ENCODE peak calls at places on chromosome 17, in eight cellular contexts. One of them, this sample, is unnamed.

GRCh38 chr17:37212184-37212583 is 163.6 kb upstream of the C17orf78 start:
- DNase-seq in activated B cell treated with CpG ODN at 0.5 μM for 24 hours: no peak
- DNase-seq in A549: no peak
- DNase-seq in AG09309: no peak
- DNase-seq in stomach: no peak
- DNase-seq in fibroblast of villous mesenchyme: peak
- DNase-seq in ovary: no peak
- DNase-seq in cardiac fibroblast: peak
- DNase-seq in this sample: no peak

GRCh38 chr17:9115446-9116265 is 94.3 kb downstream of the NTN1 start:
- DNase-seq in activated B cell treated with CpG ODN at 0.5 μM for 24 hours: peak
- DNase-seq in A549: peak
- DNase-seq in AG09309: no peak
- DNase-seq in stomach: peak
- DNase-seq in fibroblast of villous mesenchyme: peak
- DNase-seq in ovary: peak
- DNase-seq in cardiac fibroblast: peak
- DNase-seq in this sample: no peak

GRCh38 chr17:41518789-41519449 is at the start of gene KRT15:
- DNase-seq in activated B cell treated with CpG ODN at 0.5 μM for 24 hours: no peak
- DNase-seq in A549: no peak
- DNase-seq in AG09309: no peak
- DNase-seq in stomach: no peak
- DNase-seq in fibroblast of villous mesenchyme: no peak
- DNase-seq in ovary: no peak
- DNase-seq in cardiac fibroblast: peak
- DNase-seq in this sample: no peak

GRCh38 chr17:28634211-28634865 is 10.6 kb downstream of the BLTP2 start:
- DNase-seq in activated B cell treated with CpG ODN at 0.5 μM for 24 hours: no peak
- DNase-seq in A549: no peak
- DNase-seq in AG09309: no peak
- DNase-seq in stomach: no peak
- DNase-seq in fibroblast of villous mesenchyme: no peak
- DNase-seq in ovary: no peak
- DNase-seq in cardiac fibroblast: no peak
- DNase-seq in this sample: no peak

GRCh38 chr17:37458805-37459204 is 30.9 kb upstream of the DUSP14 start:
- DNase-seq in activated B cell treated with CpG ODN at 0.5 μM for 24 hours: no peak
- DNase-seq in A549: no peak
- DNase-seq in AG09309: no peak
- DNase-seq in stomach: no peak
- DNase-seq in fibroblast of villous mesenchyme: peak
- DNase-seq in ovary: no peak
- DNase-seq in cardiac fibroblast: peak
- DNase-seq in this sample: no peak

GRCh38 chr17:38922538-38923291 is 2.7 kb upstream of the LASP1NB start:
- DNase-seq in activated B cell treated with CpG ODN at 0.5 μM for 24 hours: no peak
- DNase-seq in A549: no peak
- DNase-seq in AG09309: peak
- DNase-seq in stomach: peak
- DNase-seq in fibroblast of villous mesenchyme: peak
- DNase-seq in ovary: peak
- DNase-seq in cardiac fibroblast: peak
- DNase-seq in this sample: no peak

GRCh38 chr17:74211929-74212261 is 1.5 kb upstream of the TTYH2 start:
- DNase-seq in activated B cell treated with CpG ODN at 0.5 μM for 24 hours: no peak
- DNase-seq in A549: no peak
- DNase-seq in AG09309: no peak
- DNase-seq in stomach: no peak
- DNase-seq in fibroblast of villous mesenchyme: no peak
- DNase-seq in ovary: no peak
- DNase-seq in cardiac fibroblast: peak
- DNase-seq in this sample: no peak

GRCh38 chr17:42843358-42843934 is 934 bp upstream of the AOC2 start:
- DNase-seq in activated B cell treated with CpG ODN at 0.5 μM for 24 hours: no peak
- DNase-seq in A549: peak
- DNase-seq in AG09309: peak
- DNase-seq in stomach: no peak
- DNase-seq in fibroblast of villous mesenchyme: peak
- DNase-seq in ovary: no peak
- DNase-seq in cardiac fibroblast: peak
- DNase-seq in this sample: no peak

GRCh38 chr17:62968445-62968923 is 2.4 kb downstream of the TANC2 start:
- DNase-seq in activated B cell treated with CpG ODN at 0.5 μM for 24 hours: no peak
- DNase-seq in A549: peak
- DNase-seq in AG09309: peak
- DNase-seq in stomach: peak
- DNase-seq in fibroblast of villous mesenchyme: peak
- DNase-seq in ovary: no peak
- DNase-seq in cardiac fibroblast: peak
- DNase-seq in this sample: no peak

GRCh38 chr17:27338536-27338985 is 44.6 kb downstream of the WSB1 start:
- DNase-seq in activated B cell treated with CpG ODN at 0.5 μM for 24 hours: no peak
- DNase-seq in A549: no peak
- DNase-seq in AG09309: no peak
- DNase-seq in stomach: no peak
- DNase-seq in fibroblast of villous mesenchyme: no peak
- DNase-seq in ovary: no peak
- DNase-seq in cardiac fibroblast: no peak
- DNase-seq in this sample: no peak

GRCh38 chr17:28370035-28370743 is at the start of gene VTN:
- DNase-seq in activated B cell treated with CpG ODN at 0.5 μM for 24 hours: no peak
- DNase-seq in A549: peak
- DNase-seq in AG09309: peak
- DNase-seq in stomach: peak
- DNase-seq in fibroblast of villous mesenchyme: peak
- DNase-seq in ovary: no peak
- DNase-seq in cardiac fibroblast: no peak
- DNase-seq in this sample: peak

GRCh38 chr17:34308376-34308775 is 10.9 kb upstream of the CCL8 start:
- DNase-seq in activated B cell treated with CpG ODN at 0.5 μM for 24 hours: no peak
- DNase-seq in A549: no peak
- DNase-seq in AG09309: no peak
- DNase-seq in stomach: no peak
- DNase-seq in fibroblast of villous mesenchyme: no peak
- DNase-seq in ovary: no peak
- DNase-seq in cardiac fibroblast: peak
- DNase-seq in this sample: no peak

GRCh38 chr17:27244019-27244418 is 49.9 kb upstream of the WSB1 start:
- DNase-seq in activated B cell treated with CpG ODN at 0.5 μM for 24 hours: no peak
- DNase-seq in A549: no peak
- DNase-seq in AG09309: no peak
- DNase-seq in stomach: no peak
- DNase-seq in fibroblast of villous mesenchyme: no peak
- DNase-seq in ovary: no peak
- DNase-seq in cardiac fibroblast: no peak
- DNase-seq in this sample: no peak

GRCh38 chr17:48104440-48104839 is 3.1 kb upstream of the SNX11 start:
- DNase-seq in activated B cell treated with CpG ODN at 0.5 μM for 24 hours: no peak
- DNase-seq in A549: no peak
- DNase-seq in AG09309: no peak
- DNase-seq in stomach: no peak
- DNase-seq in fibroblast of villous mesenchyme: no peak
- DNase-seq in ovary: no peak
- DNase-seq in cardiac fibroblast: no peak
- DNase-seq in this sample: no peak

GRCh38 chr17:48103379-48103715 is 2.1 kb upstream of the CBX1 start:
- DNase-seq in activated B cell treated with CpG ODN at 0.5 μM for 24 hours: no peak
- DNase-seq in A549: no peak
- DNase-seq in AG09309: no peak
- DNase-seq in stomach: no peak
- DNase-seq in fibroblast of villous mesenchyme: no peak
- DNase-seq in ovary: no peak
- DNase-seq in cardiac fibroblast: no peak
- DNase-seq in this sample: no peak

GRCh38 chr17:48110722-48111121 is 3.2 kb downstream of the SNX11 start:
- DNase-seq in activated B cell treated with CpG ODN at 0.5 μM for 24 hours: no peak
- DNase-seq in A549: no peak
- DNase-seq in AG09309: no peak
- DNase-seq in stomach: no peak
- DNase-seq in fibroblast of villous mesenchyme: no peak
- DNase-seq in ovary: no peak
- DNase-seq in cardiac fibroblast: no peak
- DNase-seq in this sample: no peak

GRCh38 chr17:48106802-48107136 is 797 bp upstream of the SNX11 start:
- DNase-seq in activated B cell treated with CpG ODN at 0.5 μM for 24 hours: no peak
- DNase-seq in A549: no peak
- DNase-seq in AG09309: no peak
- DNase-seq in stomach: no peak
- DNase-seq in fibroblast of villous mesenchyme: no peak
- DNase-seq in ovary: no peak
- DNase-seq in cardiac fibroblast: no peak
- DNase-seq in this sample: no peak

GRCh38 chr17:48107137-48108055 is at the start of gene SNX11:
- DNase-seq in activated B cell treated with CpG ODN at 0.5 μM for 24 hours: peak
- DNase-seq in A549: peak
- DNase-seq in AG09309: no peak
- DNase-seq in stomach: peak
- DNase-seq in fibroblast of villous mesenchyme: peak
- DNase-seq in ovary: peak
- DNase-seq in cardiac fibroblast: peak
- DNase-seq in this sample: peak
- TF ChIP-seq CTCF in activated B cell treated with CpG ODN at 0.5 μM for 24 hours: no peak
- TF ChIP-seq CTCF in A549: no peak
- TF ChIP-seq CTCF in AG09309: no peak
- TF ChIP-seq CTCF in stomach: no peak
- TF ChIP-seq CTCF in fibroblast of villous mesenchyme: no peak
- TF ChIP-seq CTCF in ovary: peak
- TF ChIP-seq CTCF in cardiac fibroblast: peak
- TF ChIP-seq CTCF in this sample: no peak

GRCh38 chr17:68776451-68776850 is 175.3 kb upstream of the FAM20A start:
- DNase-seq in activated B cell treated with CpG ODN at 0.5 μM for 24 hours: no peak
- DNase-seq in A549: no peak
- DNase-seq in AG09309: no peak
- DNase-seq in stomach: no peak
- DNase-seq in fibroblast of villous mesenchyme: no peak
- DNase-seq in ovary: no peak
- DNase-seq in cardiac fibroblast: no peak
- DNase-seq in this sample: no peak

GRCh38 chr17:68777856-68778694 is 176.9 kb upstream of the FAM20A start:
- DNase-seq in activated B cell treated with CpG ODN at 0.5 μM for 24 hours: no peak
- DNase-seq in A549: no peak
- DNase-seq in AG09309: no peak
- DNase-seq in stomach: peak
- DNase-seq in fibroblast of villous mesenchyme: no peak
- DNase-seq in ovary: no peak
- DNase-seq in cardiac fibroblast: no peak
- DNase-seq in this sample: no peak

GRCh38 chr17:68775969-68776368 is 174.8 kb upstream of the FAM20A start:
- DNase-seq in activated B cell treated with CpG ODN at 0.5 μM for 24 hours: no peak
- DNase-seq in A549: no peak
- DNase-seq in AG09309: no peak
- DNase-seq in stomach: no peak
- DNase-seq in fibroblast of villous mesenchyme: no peak
- DNase-seq in ovary: no peak
- DNase-seq in cardiac fibroblast: no peak
- DNase-seq in this sample: no peak

GRCh38 chr17:68778726-68779125 is 176.5 kb downstream of the ABCA8 start:
- DNase-seq in activated B cell treated with CpG ODN at 0.5 μM for 24 hours: no peak
- DNase-seq in A549: no peak
- DNase-seq in AG09309: no peak
- DNase-seq in stomach: no peak
- DNase-seq in fibroblast of villous mesenchyme: no peak
- DNase-seq in ovary: no peak
- DNase-seq in cardiac fibroblast: no peak
- DNase-seq in this sample: no peak

DNA sequence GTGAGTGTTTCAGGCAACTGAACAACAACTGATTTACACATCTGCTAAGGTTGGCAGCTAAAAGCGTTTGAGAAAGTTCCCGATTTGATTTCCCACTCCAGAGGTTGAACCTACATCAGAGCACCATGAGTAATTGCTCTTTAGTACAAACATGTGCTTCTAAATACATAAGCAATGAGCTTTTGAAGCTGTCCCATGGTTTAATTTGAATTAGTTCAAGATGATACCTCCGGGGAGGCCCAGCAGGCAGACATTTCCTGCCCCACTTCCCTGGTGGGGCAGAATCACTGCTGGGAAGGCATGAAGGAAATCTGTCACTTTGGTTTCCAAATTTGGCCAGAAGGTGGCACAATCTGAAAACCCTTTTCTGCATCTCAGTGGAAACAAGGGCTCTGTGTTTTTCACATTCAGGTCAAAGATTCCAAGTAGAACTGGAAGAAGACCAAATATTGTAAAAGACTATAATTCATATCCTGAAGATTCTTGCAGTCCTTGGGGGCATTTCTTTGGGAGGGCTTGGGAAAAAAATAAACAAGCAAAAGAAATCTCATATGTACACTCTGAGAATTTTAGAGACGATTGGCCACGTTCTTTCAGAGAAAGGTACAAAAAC is 176.2 kb upstream of the FAM20A start:
- DNase-seq in activated B cell treated with CpG ODN at 0.5 μM for 24 hours: no peak
- DNase-seq in A549: peak
- DNase-seq in AG09309: no peak
- DNase-seq in stomach: peak
- DNase-seq in fibroblast of villous mesenchyme: peak
- DNase-seq in ovary: peak
- DNase-seq in cardiac fibroblast: peak
- DNase-seq in this sample: peak
- TF ChIP-seq CTCF in activated B cell treated with CpG ODN at 0.5 μM for 24 hours: peak
- TF ChIP-seq CTCF in A549: peak
- TF ChIP-seq CTCF in AG09309: peak
- TF ChIP-seq CTCF in stomach: peak
- TF ChIP-seq CTCF in fibroblast of villous mesenchyme: peak
- TF ChIP-seq CTCF in ovary: peak
- TF ChIP-seq CTCF in cardiac fibroblast: peak
- TF ChIP-seq CTCF in this sample: peak

DNA sequence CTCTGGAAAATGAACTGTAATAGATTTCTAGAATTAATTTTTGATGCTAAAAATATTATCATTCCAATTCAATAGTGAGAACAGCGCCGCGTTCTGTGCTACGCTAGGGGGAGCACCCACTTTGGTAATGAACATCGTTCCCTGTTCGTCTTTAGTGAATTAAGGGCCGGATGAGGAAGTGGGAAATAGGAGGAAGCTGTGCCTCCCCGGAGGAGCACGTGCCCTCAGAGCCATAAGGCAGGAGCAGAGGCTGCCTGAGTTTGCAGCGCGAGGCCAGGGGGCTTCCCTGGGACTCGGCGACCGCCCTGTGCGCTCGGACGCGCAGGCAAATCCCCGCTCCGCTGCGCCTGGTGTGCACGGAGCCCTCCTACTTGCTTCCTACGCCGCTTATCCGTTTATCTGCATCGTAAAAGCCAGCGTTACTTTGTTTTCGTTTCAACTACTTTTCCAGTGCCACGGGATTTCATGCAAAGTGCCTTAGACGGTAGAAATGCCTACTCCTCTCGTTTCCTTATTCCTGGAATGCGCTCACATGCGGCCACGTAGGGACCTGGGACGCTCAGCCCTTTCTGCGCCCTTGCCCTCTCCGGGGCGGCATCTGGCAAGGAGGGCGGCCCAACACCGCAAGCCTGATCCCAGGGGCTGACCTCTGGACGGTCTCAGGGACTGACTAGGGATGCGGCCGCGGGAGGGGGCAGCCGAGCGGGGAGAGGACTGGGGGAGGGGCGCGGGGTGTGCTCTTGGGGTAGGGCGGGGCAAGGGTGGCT is 76.4 kb downstream of the KCNJ12 start:
- DNase-seq in activated B cell treated with CpG ODN at 0.5 μM for 24 hours: no peak
- DNase-seq in A549: no peak
- DNase-seq in AG09309: peak
- DNase-seq in stomach: peak
- DNase-seq in fibroblast of villous mesenchyme: peak
- DNase-seq in ovary: peak
- DNase-seq in cardiac fibroblast: peak
- DNase-seq in this sample: no peak
- TF ChIP-seq CTCF in activated B cell treated with CpG ODN at 0.5 μM for 24 hours: no peak
- TF ChIP-seq CTCF in A549: peak
- TF ChIP-seq CTCF in AG09309: peak
- TF ChIP-seq CTCF in stomach: peak
- TF ChIP-seq CTCF in fibroblast of villous mesenchyme: peak
- TF ChIP-seq CTCF in ovary: peak
- TF ChIP-seq CTCF in cardiac fibroblast: peak
- TF ChIP-seq CTCF in this sample: peak

GRCh38 chr17:44376124-44376523 is 12.5 kb upstream of the FAM171A2 start:
- DNase-seq in activated B cell treated with CpG ODN at 0.5 μM for 24 hours: no peak
- DNase-seq in A549: peak
- DNase-seq in AG09309: no peak
- DNase-seq in stomach: no peak
- DNase-seq in fibroblast of villous mesenchyme: no peak
- DNase-seq in ovary: peak
- DNase-seq in cardiac fibroblast: peak
- DNase-seq in this sample: no peak
- TF ChIP-seq CTCF in activated B cell treated with CpG ODN at 0.5 μM for 24 hours: no peak
- TF ChIP-seq CTCF in A549: peak
- TF ChIP-seq CTCF in AG09309: peak
- TF ChIP-seq CTCF in stomach: no peak
- TF ChIP-seq CTCF in fibroblast of villous mesenchyme: peak
- TF ChIP-seq CTCF in ovary: no peak
- TF ChIP-seq CTCF in cardiac fibroblast: peak
- TF ChIP-seq CTCF in this sample: peak

This sample was measured in progenitor cell of endocrine pancreas.